ENCODE peak calls at places on chromosomes 6 and 20, in six cellular contexts. One of them, this sample, is unnamed.

GRCh38 chr6:142500265-142500786 is 198.5 kb downstream of the ADGRG6 start:
- DNase-seq in CD4-positive, alpha-beta T cell: no peak
- DNase-seq in breast epithelium: no peak
- DNase-seq in RCC 7860: no peak
- DNase-seq in HT1080: no peak
- DNase-seq in NCI-H1105: no peak
- DNase-seq in this sample: no peak

GRCh38 chr20:1685304-1686052 is 27.9 kb upstream of the SIRPG start:
- DNase-seq in CD4-positive, alpha-beta T cell: no peak
- DNase-seq in breast epithelium: no peak
- DNase-seq in RCC 7860: no peak
- DNase-seq in HT1080: no peak
- DNase-seq in NCI-H1105: no peak
- DNase-seq in this sample: no peak

GRCh38 chr6:122548281-122548680 is 61.9 kb upstream of the PKIB start:
- DNase-seq in CD4-positive, alpha-beta T cell: no peak
- DNase-seq in breast epithelium: no peak
- DNase-seq in RCC 7860: no peak
- DNase-seq in HT1080: no peak
- DNase-seq in NCI-H1105: no peak
- DNase-seq in this sample: no peak

GRCh38 chr6:145929037-145929633 is 35.0 kb downstream of the SHPRH start:
- DNase-seq in CD4-positive, alpha-beta T cell: no peak
- DNase-seq in breast epithelium: no peak
- DNase-seq in RCC 7860: peak
- DNase-seq in HT1080: no peak
- DNase-seq in NCI-H1105: peak
- DNase-seq in this sample: no peak

GRCh38 chr6:118768904-118769325 is 117.5 kb upstream of the CEP85L start:
- DNase-seq in CD4-positive, alpha-beta T cell: no peak
- DNase-seq in breast epithelium: no peak
- DNase-seq in RCC 7860: no peak
- DNase-seq in HT1080: no peak
- DNase-seq in NCI-H1105: no peak
- DNase-seq in this sample: no peak

GRCh38 chr6:90730191-90730673 is 143.4 kb upstream of the MAP3K7 start:
- DNase-seq in CD4-positive, alpha-beta T cell: no peak
- DNase-seq in breast epithelium: no peak
- DNase-seq in RCC 7860: no peak
- DNase-seq in HT1080: no peak
- DNase-seq in NCI-H1105: peak
- DNase-seq in this sample: no peak

GRCh38 chr6:113632220-113632864 is 224.8 kb upstream of the MARCKS start:
- DNase-seq in CD4-positive, alpha-beta T cell: no peak
- DNase-seq in breast epithelium: no peak
- DNase-seq in RCC 7860: peak
- DNase-seq in HT1080: peak
- DNase-seq in NCI-H1105: no peak
- DNase-seq in this sample: no peak

GRCh38 chr6:155085582-155086253 is 90.6 kb downstream of the TIAM2 start:
- DNase-seq in CD4-positive, alpha-beta T cell: no peak
- DNase-seq in breast epithelium: no peak
- DNase-seq in RCC 7860: peak
- DNase-seq in HT1080: peak
- DNase-seq in NCI-H1105: no peak
- DNase-seq in this sample: no peak

GRCh38 chr20:5657190-5657872 is 92.9 kb upstream of the SHLD1 start:
- DNase-seq in CD4-positive, alpha-beta T cell: no peak
- DNase-seq in breast epithelium: no peak
- DNase-seq in RCC 7860: peak
- DNase-seq in HT1080: peak
- DNase-seq in NCI-H1105: no peak
- DNase-seq in this sample: no peak

GRCh38 chr20:17636523-17637412 is 45.3 kb downstream of the RRBP1 start:
- DNase-seq in CD4-positive, alpha-beta T cell: no peak
- DNase-seq in breast epithelium: no peak
- DNase-seq in RCC 7860: no peak
- DNase-seq in HT1080: no peak
- DNase-seq in NCI-H1105: no peak
- DNase-seq in this sample: no peak

GRCh38 chr6:30394139-30394538 is 49.2 kb downstream of the RPP21 start:
- DNase-seq in CD4-positive, alpha-beta T cell: no peak
- DNase-seq in breast epithelium: no peak
- DNase-seq in RCC 7860: no peak
- DNase-seq in HT1080: no peak
- DNase-seq in NCI-H1105: no peak
- DNase-seq in this sample: no peak

GRCh38 chr6:101178748-101179147 is 214.8 kb upstream of the GRIK2 start:
- DNase-seq in CD4-positive, alpha-beta T cell: no peak
- DNase-seq in breast epithelium: no peak
- DNase-seq in RCC 7860: no peak
- DNase-seq in HT1080: peak
- DNase-seq in NCI-H1105: no peak
- DNase-seq in this sample: no peak

GRCh38 chr6:37799263-37799644 is 20.3 kb upstream of the ZFAND3 start:
- DNase-seq in CD4-positive, alpha-beta T cell: no peak
- DNase-seq in breast epithelium: no peak
- DNase-seq in RCC 7860: no peak
- DNase-seq in HT1080: no peak
- DNase-seq in NCI-H1105: no peak
- DNase-seq in this sample: no peak

GRCh38 chr6:144377586-144377985 is 92.5 kb downstream of the UTRN start:
- DNase-seq in CD4-positive, alpha-beta T cell: no peak
- DNase-seq in breast epithelium: no peak
- DNase-seq in RCC 7860: no peak
- DNase-seq in HT1080: peak
- DNase-seq in NCI-H1105: no peak
- DNase-seq in this sample: no peak

GRCh38 chr20:41717464-41717863 is 99.3 kb upstream of the CHD6 start:
- DNase-seq in CD4-positive, alpha-beta T cell: no peak
- DNase-seq in breast epithelium: no peak
- DNase-seq in RCC 7860: no peak
- DNase-seq in HT1080: peak
- DNase-seq in NCI-H1105: peak
- DNase-seq in this sample: no peak

GRCh38 chr6:25301358-25301757 is 22.2 kb downstream of the CARMIL1 start:
- DNase-seq in CD4-positive, alpha-beta T cell: no peak
- DNase-seq in breast epithelium: no peak
- DNase-seq in RCC 7860: no peak
- DNase-seq in HT1080: no peak
- DNase-seq in NCI-H1105: no peak
- DNase-seq in this sample: no peak

GRCh38 chr20:8812818-8813217 is 256.1 kb upstream of the PLCB4 start:
- DNase-seq in CD4-positive, alpha-beta T cell: no peak
- DNase-seq in breast epithelium: no peak
- DNase-seq in RCC 7860: no peak
- DNase-seq in HT1080: no peak
- DNase-seq in NCI-H1105: no peak
- DNase-seq in this sample: no peak

GRCh38 chr6:35181933-35182612 is 31.7 kb upstream of the SCUBE3 start:
- DNase-seq in CD4-positive, alpha-beta T cell: no peak
- DNase-seq in breast epithelium: peak
- DNase-seq in RCC 7860: peak
- DNase-seq in HT1080: peak
- DNase-seq in NCI-H1105: no peak
- DNase-seq in this sample: no peak

GRCh38 chr6:16184129-16184528 is 54.3 kb upstream of the GMPR start:
- DNase-seq in CD4-positive, alpha-beta T cell: no peak
- DNase-seq in breast epithelium: no peak
- DNase-seq in RCC 7860: no peak
- DNase-seq in HT1080: peak
- DNase-seq in NCI-H1105: no peak
- DNase-seq in this sample: no peak

GRCh38 chr20:46214831-46215488 is 93.3 kb downstream of the CDH22 start:
- DNase-seq in CD4-positive, alpha-beta T cell: no peak
- DNase-seq in breast epithelium: no peak
- DNase-seq in RCC 7860: peak
- DNase-seq in HT1080: peak
- DNase-seq in NCI-H1105: peak
- DNase-seq in this sample: no peak

GRCh38 chr6:37783831-37784584 is 35.5 kb upstream of the ZFAND3 start:
- DNase-seq in CD4-positive, alpha-beta T cell: no peak
- DNase-seq in breast epithelium: no peak
- DNase-seq in RCC 7860: no peak
- DNase-seq in HT1080: no peak
- DNase-seq in NCI-H1105: peak
- DNase-seq in this sample: no peak

GRCh38 chr6:80638222-80639055 is 532.0 kb downstream of the BCKDHB start:
- DNase-seq in CD4-positive, alpha-beta T cell: no peak
- DNase-seq in breast epithelium: no peak
- DNase-seq in RCC 7860: peak
- DNase-seq in HT1080: peak
- DNase-seq in NCI-H1105: no peak
- DNase-seq in this sample: no peak

GRCh38 chr20:50381771-50382593 is 128.2 kb upstream of the PTPN1 start:
- DNase-seq in CD4-positive, alpha-beta T cell: no peak
- DNase-seq in breast epithelium: no peak
- DNase-seq in RCC 7860: no peak
- DNase-seq in HT1080: no peak
- DNase-seq in NCI-H1105: no peak
- DNase-seq in this sample: no peak

GRCh38 chr6:82783587-82784253 is 281.9 kb downstream of the UBE3D start:
- DNase-seq in CD4-positive, alpha-beta T cell: no peak
- DNase-seq in breast epithelium: no peak
- DNase-seq in RCC 7860: no peak
- DNase-seq in HT1080: peak
- DNase-seq in NCI-H1105: no peak
- DNase-seq in this sample: no peak

This sample was measured in T follicular helper cell.